ENCODE peak calls at places on chromosomes 3 and 15, in six cellular contexts. O is activated CD8-positive, alpha-beta memory T cell treated with anti-CD3 and anti-CD28 coated beads for 24 hours; L is COR-L47; C is activated T-cell treated with anti-CD3 and anti-CD28 coated beads, Interleukin-2, amount 50 U/mL, for 4 hours; A is RPMI7951; B is HT-29. J is an unnamed sample.

GRCh38 chr15:34109775-34110663 is 8.1 kb downstream of the PGBD4 start:
- DNase-seq in L (no peak), B (peak), C (no peak), A (peak), O (no peak), J (peak)

GRCh38 chr3:70358978-70359580 is 46.6 kb upstream of the MDFIC2 start:
- DNase-seq in A (peak), L (no peak), C (no peak), O (no peak), B (peak), J (peak)

GRCh38 chr3:68984011-68984410 is 29.5 kb downstream of the EOGT start:
- DNase-seq in B (no peak), C (no peak), O (no peak), A (no peak), L (no peak), J (no peak)

GRCh38 chr3:131110087-131110486 is 83.4 kb downstream of the NEK11 start:
- DNase-seq in B (peak), O (no peak), L (no peak), C (no peak), A (peak), J (peak)

GRCh38 chr15:85527907-85528306 is 147.5 kb downstream of the AKAP13 start:
- DNase-seq in B (peak), L (no peak), O (no peak), A (peak), C (no peak), J (peak)

GRCh38 chr15:48385431-48385830 is 54.2 kb downstream of the DUT start:
- DNase-seq in A (peak), C (no peak), L (no peak), B (no peak), O (no peak), J (peak)

GRCh38 chr3:46113608-46114007 is 86.3 kb upstream of the XCR1 start:
- DNase-seq in B (no peak), C (no peak), O (no peak), A (peak), L (no peak), J (peak)

GRCh38 chr3:153260681-153261080 is 98.7 kb downstream of the RAP2B start:
- DNase-seq in C (no peak), B (no peak), A (no peak), O (no peak), L (no peak), J (no peak)

GRCh38 chr3:45113625-45114050 is 32.5 kb downstream of the CDCP1 start:
- DNase-seq in A (peak), B (no peak), L (no peak), O (no peak), C (no peak), J (no peak)

GRCh38 chr3:13539671-13540070 is 9.3 kb upstream of the FBLN2 start:
- DNase-seq in C (no peak), L (no peak), B (no peak), A (peak), O (no peak), J (no peak)

GRCh38 chr3:100954199-100954935 is 38.9 kb downstream of the ABI3BP start:
- DNase-seq in C (no peak), A (no peak), B (no peak), L (no peak), O (no peak), J (no peak)

GRCh38 chr3:38111696-38112377 is 25.1 kb downstream of the ACAA1 start:
- DNase-seq in B (no peak), C (no peak), L (no peak), O (no peak), A (no peak), J (no peak)

GRCh38 chr15:36755341-36755740 is 175.9 kb downstream of the CDIN1 start:
- DNase-seq in C (no peak), B (no peak), O (no peak), L (peak), A (no peak), J (no peak)

GRCh38 chr3:195259564-195260285 is 11.2 kb downstream of the XXYLT1 start:
- DNase-seq in O (peak), B (peak), A (peak), L (peak), C (peak), J (peak)

GRCh38 chr15:69400850-69401249 is 13.3 kb upstream of the KIF23 start:
- DNase-seq in B (no peak), O (no peak), A (no peak), L (no peak), C (no peak), J (no peak)

GRCh38 chr3:183819831-183820230 is 5.5 kb downstream of the MAP6D1 start:
- DNase-seq in O (peak), C (no peak), B (no peak), L (no peak), A (no peak), J (no peak)

J was measured in EL.